ENCODE peak calls at places on chromosome 7, in eight cellular contexts. One of them, this sample, is unnamed.

GRCh38 chr7:158257001-158257400 is 330.6 kb downstream of the PTPRN2 start:
- DNase-seq in GM12891: no peak
- DNase-seq in esophagus squamous epithelium: no peak
- DNase-seq in spleen: peak
- DNase-seq in GM12892: no peak
- DNase-seq in NB4: no peak
- DNase-seq in heart left ventricle: no peak
- DNase-seq in tibial nerve: no peak
- DNase-seq in this sample: no peak

GRCh38 chr7:24129597-24129996 is 154.4 kb upstream of the NPY start:
- DNase-seq in GM12891: no peak
- DNase-seq in esophagus squamous epithelium: no peak
- DNase-seq in spleen: no peak
- DNase-seq in GM12892: no peak
- DNase-seq in NB4: no peak
- DNase-seq in heart left ventricle: no peak
- DNase-seq in tibial nerve: no peak
- DNase-seq in this sample: no peak

GRCh38 chr7:105649727-105650381 is 68.6 kb upstream of the EFCAB10 start:
- DNase-seq in GM12891: no peak
- DNase-seq in esophagus squamous epithelium: no peak
- DNase-seq in spleen: no peak
- DNase-seq in GM12892: no peak
- DNase-seq in NB4: no peak
- DNase-seq in heart left ventricle: no peak
- DNase-seq in tibial nerve: no peak
- DNase-seq in this sample: no peak

GRCh38 chr7:18896343-18896975 is 221.0 kb downstream of the TWIST1 start:
- DNase-seq in GM12891: no peak
- DNase-seq in esophagus squamous epithelium: no peak
- DNase-seq in spleen: no peak
- DNase-seq in GM12892: no peak
- DNase-seq in NB4: no peak
- DNase-seq in heart left ventricle: no peak
- DNase-seq in tibial nerve: no peak
- DNase-seq in this sample: no peak

GRCh38 chr7:128827248-128827958 is 2.8 kb upstream of the FLNC start:
- DNase-seq in GM12891: no peak
- DNase-seq in esophagus squamous epithelium: no peak
- DNase-seq in spleen: no peak
- DNase-seq in GM12892: no peak
- DNase-seq in NB4: no peak
- DNase-seq in heart left ventricle: peak
- DNase-seq in tibial nerve: no peak
- DNase-seq in this sample: peak

GRCh38 chr7:43550427-43550826 is 32.5 kb upstream of the STK17A start:
- DNase-seq in GM12891: no peak
- DNase-seq in esophagus squamous epithelium: no peak
- DNase-seq in spleen: no peak
- DNase-seq in GM12892: no peak
- DNase-seq in NB4: no peak
- DNase-seq in heart left ventricle: no peak
- DNase-seq in tibial nerve: no peak
- DNase-seq in this sample: no peak

GRCh38 chr7:7554021-7554432 is 12.7 kb upstream of the MIOS start:
- DNase-seq in GM12891: no peak
- DNase-seq in esophagus squamous epithelium: no peak
- DNase-seq in spleen: no peak
- DNase-seq in GM12892: no peak
- DNase-seq in NB4: no peak
- DNase-seq in heart left ventricle: no peak
- DNase-seq in tibial nerve: no peak
- DNase-seq in this sample: no peak

GRCh38 chr7:14748461-14748860 is 154.1 kb downstream of the DGKB start:
- DNase-seq in GM12891: no peak
- DNase-seq in esophagus squamous epithelium: no peak
- DNase-seq in spleen: no peak
- DNase-seq in GM12892: no peak
- DNase-seq in NB4: no peak
- DNase-seq in heart left ventricle: no peak
- DNase-seq in tibial nerve: no peak
- DNase-seq in this sample: no peak

GRCh38 chr7:128347573-128348147 is 4.0 kb upstream of the RBM28 start:
- DNase-seq in GM12891: no peak
- DNase-seq in esophagus squamous epithelium: no peak
- DNase-seq in spleen: no peak
- DNase-seq in GM12892: no peak
- DNase-seq in NB4: peak
- DNase-seq in heart left ventricle: peak
- DNase-seq in tibial nerve: peak
- DNase-seq in this sample: peak

GRCh38 chr7:39741942-39742623 is 118.7 kb downstream of the RALA start:
- DNase-seq in GM12891: no peak
- DNase-seq in esophagus squamous epithelium: no peak
- DNase-seq in spleen: no peak
- DNase-seq in GM12892: peak
- DNase-seq in NB4: peak
- DNase-seq in heart left ventricle: no peak
- DNase-seq in tibial nerve: no peak
- DNase-seq in this sample: peak

GRCh38 chr7:81608748-81609382 is 161.0 kb downstream of the HGF start:
- DNase-seq in GM12891: no peak
- DNase-seq in esophagus squamous epithelium: no peak
- DNase-seq in spleen: no peak
- DNase-seq in GM12892: no peak
- DNase-seq in NB4: no peak
- DNase-seq in heart left ventricle: no peak
- DNase-seq in tibial nerve: no peak
- DNase-seq in this sample: no peak

DNA sequence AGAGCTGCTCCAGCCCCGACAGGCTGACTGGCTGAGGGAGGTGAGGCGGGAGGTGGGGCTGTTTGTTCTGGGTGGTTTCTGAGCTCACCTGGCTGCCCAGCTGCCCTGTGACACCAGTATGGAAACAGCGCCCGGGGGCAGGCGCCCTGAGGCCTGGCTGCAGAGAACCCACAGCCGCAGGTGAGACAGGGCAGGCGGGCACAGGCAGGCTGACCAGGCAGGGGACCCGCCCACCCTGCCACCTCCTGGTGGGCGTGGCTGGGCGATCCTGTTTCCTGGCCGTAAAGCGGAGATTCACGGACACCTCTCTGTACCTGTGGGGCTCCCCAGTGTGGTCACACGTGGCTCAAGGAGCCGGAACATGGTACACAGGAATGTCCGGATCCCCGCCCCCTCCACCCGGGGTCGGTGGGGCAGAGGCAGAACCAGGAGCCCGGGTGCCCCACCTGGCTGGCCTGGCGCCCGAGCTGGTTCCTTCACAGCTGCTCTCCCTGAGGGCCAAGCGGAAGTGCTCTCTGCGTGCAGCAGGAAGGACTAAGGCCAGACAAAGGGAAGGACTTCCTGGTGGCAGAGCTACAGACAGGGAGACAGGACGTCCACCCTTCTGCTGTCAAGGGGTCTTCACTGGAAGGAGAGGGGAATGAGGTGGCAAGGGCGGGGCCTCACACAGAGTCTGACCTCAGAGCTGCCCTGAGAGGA is 3.9 kb downstream of the MICALL2 start:
- DNase-seq in GM12891: no peak
- DNase-seq in esophagus squamous epithelium: no peak
- DNase-seq in spleen: no peak
- DNase-seq in GM12892: no peak
- DNase-seq in NB4: no peak
- DNase-seq in heart left ventricle: peak
- DNase-seq in tibial nerve: no peak
- DNase-seq in this sample: no peak
- TF ChIP-seq POLR2A in GM12891: no peak
- TF ChIP-seq POLR2A in esophagus squamous epithelium: no peak
- TF ChIP-seq POLR2A in spleen: no peak
- TF ChIP-seq POLR2A in GM12892: no peak
- TF ChIP-seq POLR2A in NB4: no peak
- TF ChIP-seq POLR2A in heart left ventricle: no peak
- TF ChIP-seq POLR2A in tibial nerve: no peak
- TF ChIP-seq POLR2A in this sample: no peak

DNA sequence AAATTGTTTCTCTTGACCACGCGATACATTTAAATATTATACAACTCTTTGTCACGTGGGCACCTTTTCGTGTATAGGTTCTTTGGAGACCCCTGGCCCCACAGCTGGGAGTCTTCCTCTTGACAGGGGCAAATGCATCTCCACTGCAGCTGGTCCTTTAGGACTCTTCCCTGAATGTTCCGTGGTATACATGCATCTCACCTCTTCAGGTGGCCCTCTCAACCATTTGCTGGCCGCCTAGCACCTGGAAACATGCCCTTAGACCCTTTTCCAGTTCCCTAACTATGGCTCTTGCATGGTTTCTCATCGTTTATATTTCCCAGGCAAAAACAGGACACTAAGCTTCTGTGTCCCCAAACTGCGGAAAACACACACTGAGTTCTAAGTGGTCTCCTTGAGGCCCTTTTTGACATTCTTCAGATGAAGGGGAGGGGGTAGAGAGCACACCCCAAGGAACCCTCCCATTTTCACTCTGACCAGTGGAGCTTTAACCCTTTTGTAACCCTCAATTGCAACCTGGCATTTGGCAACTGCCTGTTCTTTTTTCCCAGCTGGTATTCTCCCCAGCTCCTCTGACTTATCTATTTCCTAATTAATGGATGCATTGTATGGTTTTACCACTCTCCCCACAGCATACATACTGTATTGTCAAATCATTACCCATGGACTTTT is 20.6 kb downstream of the HNRNPA2B1 start:
- DNase-seq in GM12891: no peak
- DNase-seq in esophagus squamous epithelium: no peak
- DNase-seq in spleen: no peak
- DNase-seq in GM12892: no peak
- DNase-seq in NB4: no peak
- DNase-seq in heart left ventricle: no peak
- DNase-seq in tibial nerve: no peak
- DNase-seq in this sample: no peak
- TF ChIP-seq POLR2A in GM12891: peak
- TF ChIP-seq POLR2A in esophagus squamous epithelium: no peak
- TF ChIP-seq POLR2A in spleen: no peak
- TF ChIP-seq POLR2A in GM12892: no peak
- TF ChIP-seq POLR2A in NB4: no peak
- TF ChIP-seq POLR2A in heart left ventricle: no peak
- TF ChIP-seq POLR2A in tibial nerve: no peak
- TF ChIP-seq POLR2A in this sample: no peak

DNA sequence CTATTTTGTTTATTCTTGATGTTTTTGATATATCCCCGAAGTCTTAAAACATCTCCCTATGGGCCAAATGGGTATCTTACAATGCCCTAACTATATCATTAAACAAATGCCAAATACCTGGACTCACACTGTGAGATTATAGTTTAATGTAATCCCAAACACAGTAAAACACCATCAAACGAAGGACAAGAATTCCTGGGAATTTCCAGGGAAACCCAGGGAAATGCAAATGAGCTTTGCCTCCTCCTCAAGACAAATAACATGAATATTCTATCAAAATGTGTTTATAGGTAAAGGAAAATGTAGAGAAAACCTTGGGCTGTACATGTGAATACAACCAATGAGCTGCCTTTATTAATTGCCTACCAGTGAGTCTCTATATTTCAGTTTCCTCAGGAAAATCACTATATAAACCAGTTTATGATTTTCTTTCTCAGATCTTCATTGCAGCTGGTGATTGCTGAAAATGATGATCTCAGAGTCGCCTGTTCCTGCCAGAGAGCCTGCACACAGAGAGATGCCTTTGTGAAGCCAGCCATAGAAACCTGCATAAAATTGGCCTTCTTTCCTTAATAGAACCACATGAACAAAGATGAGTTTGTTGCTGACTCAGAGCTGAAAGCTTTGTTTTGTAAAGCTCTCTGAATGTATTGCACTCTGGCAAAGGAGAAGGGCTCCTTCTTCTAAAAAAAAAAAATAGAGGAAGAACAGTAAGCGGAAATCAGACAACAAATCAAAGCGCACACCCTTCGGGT is 75.5 kb upstream of the PTPRZ1 start:
- DNase-seq in GM12891: no peak
- DNase-seq in esophagus squamous epithelium: no peak
- DNase-seq in spleen: no peak
- DNase-seq in GM12892: no peak
- DNase-seq in NB4: no peak
- DNase-seq in heart left ventricle: no peak
- DNase-seq in tibial nerve: no peak
- DNase-seq in this sample: no peak
- TF ChIP-seq POLR2A in GM12891: no peak
- TF ChIP-seq POLR2A in esophagus squamous epithelium: no peak
- TF ChIP-seq POLR2A in spleen: no peak
- TF ChIP-seq POLR2A in GM12892: no peak
- TF ChIP-seq POLR2A in NB4: no peak
- TF ChIP-seq POLR2A in heart left ventricle: no peak
- TF ChIP-seq POLR2A in tibial nerve: no peak
- TF ChIP-seq POLR2A in this sample: no peak

GRCh38 chr7:151744051-151744580 is 132.8 kb downstream of the PRKAG2 start:
- DNase-seq in GM12891: no peak
- DNase-seq in esophagus squamous epithelium: no peak
- DNase-seq in spleen: no peak
- DNase-seq in GM12892: no peak
- DNase-seq in NB4: no peak
- DNase-seq in heart left ventricle: no peak
- DNase-seq in tibial nerve: no peak
- DNase-seq in this sample: no peak

GRCh38 chr7:151743481-151743983 is 133.4 kb downstream of the PRKAG2 start:
- DNase-seq in GM12891: no peak
- DNase-seq in esophagus squamous epithelium: no peak
- DNase-seq in spleen: no peak
- DNase-seq in GM12892: no peak
- DNase-seq in NB4: no peak
- DNase-seq in heart left ventricle: peak
- DNase-seq in tibial nerve: no peak
- DNase-seq in this sample: no peak

GRCh38 chr7:151744656-151745055 is 132.3 kb downstream of the PRKAG2 start:
- DNase-seq in GM12891: no peak
- DNase-seq in esophagus squamous epithelium: no peak
- DNase-seq in spleen: no peak
- DNase-seq in GM12892: no peak
- DNase-seq in NB4: no peak
- DNase-seq in heart left ventricle: no peak
- DNase-seq in tibial nerve: no peak
- DNase-seq in this sample: no peak

GRCh38 chr7:151745706-151746105 is 131.2 kb downstream of the PRKAG2 start:
- DNase-seq in GM12891: no peak
- DNase-seq in esophagus squamous epithelium: no peak
- DNase-seq in spleen: no peak
- DNase-seq in GM12892: no peak
- DNase-seq in NB4: no peak
- DNase-seq in heart left ventricle: no peak
- DNase-seq in tibial nerve: no peak
- DNase-seq in this sample: no peak

DNA sequence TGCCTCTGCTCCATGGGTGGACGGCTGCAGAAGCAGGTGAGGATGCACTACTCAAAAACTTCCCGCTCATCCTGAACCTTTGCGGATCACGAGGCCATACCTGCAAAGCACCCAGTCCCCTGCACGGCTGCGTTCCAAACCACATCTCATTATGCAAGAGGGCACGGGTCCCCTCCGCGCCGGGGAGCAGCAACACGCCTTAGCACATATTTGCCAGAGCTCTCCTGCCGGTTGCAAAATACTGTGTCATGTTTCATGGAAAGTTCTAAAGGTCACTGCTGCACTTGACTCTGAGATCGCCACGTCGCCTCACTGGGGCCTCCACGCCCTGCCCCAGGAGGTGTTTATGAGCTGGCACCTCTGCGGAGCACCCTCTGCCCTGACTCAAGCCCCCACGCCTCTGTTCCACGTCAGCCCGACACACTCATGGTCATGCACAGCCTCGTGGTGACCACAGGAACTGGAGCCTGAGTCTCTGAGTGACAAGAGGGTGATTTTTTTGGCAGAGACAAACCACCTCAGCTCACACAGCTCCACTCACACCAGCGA is 131.8 kb downstream of the PRKAG2 start:
- DNase-seq in GM12891: no peak
- DNase-seq in esophagus squamous epithelium: no peak
- DNase-seq in spleen: no peak
- DNase-seq in GM12892: no peak
- DNase-seq in NB4: peak
- DNase-seq in heart left ventricle: peak
- DNase-seq in tibial nerve: peak
- DNase-seq in this sample: peak
- TF ChIP-seq POLR2A in GM12891: no peak
- TF ChIP-seq POLR2A in esophagus squamous epithelium: no peak
- TF ChIP-seq POLR2A in spleen: no peak
- TF ChIP-seq POLR2A in GM12892: no peak
- TF ChIP-seq POLR2A in NB4: no peak
- TF ChIP-seq POLR2A in heart left ventricle: no peak
- TF ChIP-seq POLR2A in tibial nerve: no peak
- TF ChIP-seq POLR2A in this sample: no peak

This sample was measured in K562.